ENCODE peak calls at places on chromosomes 3 and 15, in nine cellular contexts. S is astrocyte, W is tibial nerve, M is HFFc6, K is heart right ventricle, L is K562, H is brain microvascular endothelial cell, X is GM20000, N is cardiac fibroblast. D is an unnamed sample.

GRCh38 chr15:80207887-80208286 is 44.1 kb downstream of the CTXND1 start:
- DNase-seq in S (no peak), W (no peak), M (no peak), K (no peak), L (no peak), H (no peak), X (no peak), N (peak), D (peak)

GRCh38 chr3:52299815-52300611 is 12.4 kb downstream of the GLYCTK start:
- DNase-seq in S (peak), W (no peak), M (peak), K (peak), L (peak), H (peak), X (peak), N (peak), D (no peak)

GRCh38 chr15:60928210-60928609 is 300.9 kb downstream of the RORA start:
- DNase-seq in S (no peak), W (no peak), M (no peak), K (no peak), L (no peak), H (no peak), X (no peak), N (no peak), D (no peak)

GRCh38 chr15:65189102-65189740 is 4.1 kb upstream of the CLPX start:
- DNase-seq in S (peak), W (peak), M (peak), K (no peak), L (peak), H (peak), X (peak), N (peak), D (peak)

GRCh38 chr15:69035205-69035917 is 20.9 kb downstream of the NOX5 start:
- DNase-seq in S (no peak), W (no peak), M (peak), K (no peak), L (peak), H (no peak), X (peak), N (no peak), D (no peak)

GRCh38 chr3:120604784-120605183 is 8.6 kb downstream of the NDUFB4 start:
- DNase-seq in S (no peak), W (no peak), M (peak), K (no peak), L (no peak), H (no peak), X (no peak), N (no peak), D (no peak)

GRCh38 chr3:38154625-38155255 is 10.6 kb upstream of the OXSR1 start:
- DNase-seq in S (no peak), W (no peak), M (no peak), K (no peak), L (no peak), H (no peak), X (no peak), N (no peak), D (no peak)

GRCh38 chr15:58445861-58446260 is 14.1 kb downstream of the LIPC start:
- DNase-seq in S (no peak), W (no peak), M (no peak), K (no peak), L (no peak), H (no peak), X (no peak), N (no peak), D (no peak)

GRCh38 chr3:71103430-71103881 is 480.1 kb downstream of the FOXP1 start:
- DNase-seq in S (peak), W (peak), M (peak), K (peak), L (no peak), H (peak), X (no peak), N (peak), D (peak)

GRCh38 chr3:120435621-120436020 is 15.2 kb downstream of the FSTL1 start:
- DNase-seq in S (peak), W (no peak), M (peak), K (no peak), L (no peak), H (peak), X (no peak), N (peak), D (peak)

GRCh38 chr3:126537116-126537729 is 13.3 kb downstream of the CHST13 start:
- DNase-seq in S (no peak), W (no peak), M (no peak), K (no peak), L (no peak), H (no peak), X (no peak), N (no peak), D (no peak)

GRCh38 chr3:108118038-108118727 is 27.4 kb upstream of the CD47 start:
- DNase-seq in S (no peak), W (no peak), M (no peak), K (no peak), L (no peak), H (no peak), X (no peak), N (no peak), D (no peak)

GRCh38 chr3:134794950-134795775 is at the start of gene EPHB1:
- DNase-seq in S (peak), W (peak), M (peak), K (peak), L (peak), H (peak), X (peak), N (peak), D (peak)

GRCh38 chr15:53693729-53694533 is 65.5 kb downstream of the WDR72 start:
- DNase-seq in S (peak), W (no peak), M (no peak), K (peak), L (no peak), H (no peak), X (no peak), N (no peak), D (no peak)

GRCh38 chr3:55431041-55431440 is 56.1 kb downstream of the WNT5A start:
- DNase-seq in S (no peak), W (no peak), M (no peak), K (no peak), L (no peak), H (no peak), X (no peak), N (no peak), D (no peak)

GRCh38 chr15:77021803-77022381 is 27.0 kb downstream of the PSTPIP1 start:
- DNase-seq in S (peak), W (no peak), M (peak), K (no peak), L (no peak), H (peak), X (peak), N (peak), D (peak)

GRCh38 chr3:137099336-137099735 is 141.6 kb downstream of the IL20RB start:
- DNase-seq in S (no peak), W (no peak), M (no peak), K (no peak), L (no peak), H (no peak), X (no peak), N (no peak), D (no peak)

GRCh38 chr3:167289435-167289834 is 90.7 kb downstream of the ZBBX start:
- DNase-seq in S (no peak), W (no peak), M (no peak), K (no peak), L (no peak), H (no peak), X (no peak), N (no peak), D (no peak)

GRCh38 chr15:55420171-55420871 is 12.0 kb downstream of the PIERCE2 start:
- DNase-seq in S (no peak), W (no peak), M (no peak), K (no peak), L (no peak), H (no peak), X (no peak), N (no peak), D (no peak)

GRCh38 chr15:64527263-64527984 is 67.0 kb downstream of the ZNF609 start:
- DNase-seq in S (peak), W (no peak), M (peak), K (no peak), L (peak), H (peak), X (no peak), N (peak), D (peak)

GRCh38 chr3:13161021-13161759 is 88.0 kb upstream of the IQSEC1 start:
- DNase-seq in S (no peak), W (no peak), M (no peak), K (no peak), L (no peak), H (peak), X (no peak), N (no peak), D (no peak)

GRCh38 chr3:104245241-104245640 is 1121.5 kb upstream of the ALCAM start:
- DNase-seq in S (no peak), W (no peak), M (no peak), K (no peak), L (no peak), H (no peak), X (no peak), N (no peak), D (no peak)

GRCh38 chr3:20056727-20057611 is 16.7 kb downstream of the KAT2B start:
- DNase-seq in S (peak), W (no peak), M (peak), K (no peak), L (no peak), H (peak), X (peak), N (peak), D (peak)

GRCh38 chr3:10867384-10867783 is 51.4 kb downstream of the SLC6A11 start:
- DNase-seq in S (peak), W (no peak), M (peak), K (no peak), L (peak), H (peak), X (no peak), N (peak), D (no peak)

GRCh38 chr3:127324913-127325629 is 37.2 kb upstream of the PRR20G start:
- DNase-seq in S (no peak), W (no peak), M (no peak), K (no peak), L (no peak), H (no peak), X (no peak), N (no peak), D (no peak)

GRCh38 chr3:160370987-160371857 is 27.8 kb downstream of the IFT80 start:
- DNase-seq in S (no peak), W (no peak), M (no peak), K (no peak), L (no peak), H (no peak), X (no peak), N (no peak), D (no peak)

GRCh38 chr3:174191380-174191779 is 667.8 kb upstream of the NAALADL2 start:
- DNase-seq in S (no peak), W (no peak), M (no peak), K (no peak), L (no peak), H (no peak), X (no peak), N (no peak), D (no peak)

GRCh38 chr15:62877276-62877857 is 165.2 kb upstream of the TPM1 start:
- DNase-seq in S (no peak), W (no peak), M (no peak), K (no peak), L (no peak), H (no peak), X (no peak), N (no peak), D (no peak)

GRCh38 chr3:126859415-126860246 is 123.3 kb upstream of the PLXNA1 start:
- DNase-seq in S (no peak), W (no peak), M (no peak), K (no peak), L (no peak), H (no peak), X (no peak), N (no peak), D (no peak)

GRCh38 chr15:49620174-49620573 is 444 bp downstream of the FAM227B start:
- DNase-seq in S (peak), W (no peak), M (no peak), K (no peak), L (no peak), H (no peak), X (no peak), N (peak), D (peak)

GRCh38 chr3:24591661-24592555 is 97.3 kb upstream of the THRB start:
- DNase-seq in S (peak), W (no peak), M (peak), K (no peak), L (no peak), H (peak), X (no peak), N (peak), D (peak)

GRCh38 chr3:30188713-30189112 is 417.7 kb upstream of the TGFBR2 start:
- DNase-seq in S (peak), W (no peak), M (peak), K (no peak), L (no peak), H (peak), X (no peak), N (no peak), D (no peak)

GRCh38 chr15:79311901-79312553 is 1.1 kb downstream of the TMED3 start:
- DNase-seq in S (no peak), W (no peak), M (no peak), K (no peak), L (no peak), H (no peak), X (peak), N (no peak), D (peak)

GRCh38 chr3:134253475-134254231 is 3.0 kb upstream of the RYK start:
- DNase-seq in S (no peak), W (no peak), M (no peak), K (no peak), L (no peak), H (no peak), X (no peak), N (no peak), D (no peak)

GRCh38 chr3:40869013-40869412 is 330.3 kb upstream of the CTNNB1 start:
- DNase-seq in S (no peak), W (no peak), M (no peak), K (no peak), L (no peak), H (no peak), X (no peak), N (no peak), D (no peak)

GRCh38 chr3:8239718-8240698 is 261.6 kb upstream of the LMCD1 start:
- DNase-seq in S (peak), W (no peak), M (peak), K (no peak), L (peak), H (peak), X (peak), N (peak), D (peak)

GRCh38 chr3:165133188-165133899 is 55.0 kb upstream of the SI start:
- DNase-seq in S (no peak), W (no peak), M (no peak), K (no peak), L (no peak), H (no peak), X (no peak), N (no peak), D (no peak)

GRCh38 chr3:179819379-179819778 is 166.5 kb downstream of the USP13 start:
- DNase-seq in S (no peak), W (no peak), M (no peak), K (peak), L (no peak), H (no peak), X (no peak), N (peak), D (no peak)
- TF ChIP-seq CTCF in S (no peak), W (no peak), M (no peak), K (no peak), L (no peak), H (no peak), X (no peak), N (no peak), D (no peak)

DNA sequence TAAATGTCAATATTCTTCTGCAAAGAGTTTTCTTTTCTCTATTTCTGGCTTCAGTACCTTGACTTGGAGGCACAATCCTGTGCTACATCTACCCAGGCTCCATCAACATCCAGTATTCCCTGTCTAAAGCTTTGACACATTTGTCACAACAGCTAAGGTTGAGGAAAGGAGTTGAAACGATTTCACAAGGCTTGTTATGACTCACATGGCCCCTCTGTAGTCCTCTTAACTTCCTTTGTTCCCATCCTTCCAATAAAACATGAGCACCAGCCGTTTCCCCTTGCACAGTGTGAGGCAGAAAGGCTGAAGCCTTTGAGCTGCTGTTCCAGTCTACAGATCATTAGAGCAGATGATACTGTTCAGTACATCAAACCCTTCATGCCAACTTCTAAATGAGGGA is 163.0 kb upstream of the TMCO5A start:
- DNase-seq in S (peak), W (no peak), M (peak), K (no peak), L (no peak), H (no peak), X (no peak), N (peak), D (peak)
- TF ChIP-seq CTCF in S (no peak), W (no peak), M (no peak), K (no peak), L (no peak), H (no peak), X (no peak), N (no peak), D (no peak)

DNA sequence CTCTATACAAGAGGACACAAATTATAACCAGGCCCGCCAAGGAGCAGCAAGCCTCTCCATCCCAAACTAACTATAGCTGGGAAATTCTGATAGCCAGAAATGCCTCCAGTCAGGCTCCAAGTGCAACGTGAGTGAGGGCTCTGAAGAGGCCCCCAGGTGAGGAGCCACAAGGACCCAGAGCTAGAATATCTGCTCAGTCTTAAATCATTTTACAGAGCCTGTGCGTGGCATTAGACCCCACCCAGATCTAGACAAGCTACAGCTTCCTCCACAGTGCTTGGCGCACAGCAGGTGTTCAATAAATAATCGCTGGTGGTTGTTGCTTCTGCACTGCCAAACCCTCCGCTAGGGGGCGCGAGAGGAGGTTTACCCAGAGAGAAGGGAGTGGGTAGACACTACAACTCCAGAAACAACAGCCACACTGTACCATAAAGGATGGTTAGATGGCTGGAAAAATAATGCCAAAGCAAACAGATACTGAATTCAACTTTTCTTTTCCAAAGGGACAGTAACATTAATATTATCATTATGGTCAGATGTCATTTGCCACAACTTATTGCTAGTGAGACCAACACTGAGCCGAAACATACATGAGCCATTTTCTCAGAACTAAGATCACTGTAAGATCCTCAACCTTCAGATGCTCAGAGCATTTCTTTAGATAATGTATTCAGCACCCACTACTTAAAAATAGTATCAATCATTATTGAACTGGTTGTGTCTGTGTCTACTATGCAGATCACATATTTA is 44.5 kb downstream of the ZIC4 start:
- DNase-seq in S (no peak), W (peak), M (no peak), K (peak), L (peak), H (peak), X (peak), N (peak), D (no peak)
- TF ChIP-seq CTCF in S (peak), W (peak), M (peak), K (peak), L (peak), H (peak), X (peak), N (peak), D (peak)

GRCh38 chr15:48112242-48112641 is 8.5 kb upstream of the SLC24A5 start:
- DNase-seq in S (peak), W (no peak), M (peak), K (no peak), L (no peak), H (no peak), X (peak), N (peak), D (peak)
- TF ChIP-seq CTCF in S (peak), W (no peak), M (peak), K (peak), L (no peak), H (peak), X (peak), N (peak), D (peak)

DNA sequence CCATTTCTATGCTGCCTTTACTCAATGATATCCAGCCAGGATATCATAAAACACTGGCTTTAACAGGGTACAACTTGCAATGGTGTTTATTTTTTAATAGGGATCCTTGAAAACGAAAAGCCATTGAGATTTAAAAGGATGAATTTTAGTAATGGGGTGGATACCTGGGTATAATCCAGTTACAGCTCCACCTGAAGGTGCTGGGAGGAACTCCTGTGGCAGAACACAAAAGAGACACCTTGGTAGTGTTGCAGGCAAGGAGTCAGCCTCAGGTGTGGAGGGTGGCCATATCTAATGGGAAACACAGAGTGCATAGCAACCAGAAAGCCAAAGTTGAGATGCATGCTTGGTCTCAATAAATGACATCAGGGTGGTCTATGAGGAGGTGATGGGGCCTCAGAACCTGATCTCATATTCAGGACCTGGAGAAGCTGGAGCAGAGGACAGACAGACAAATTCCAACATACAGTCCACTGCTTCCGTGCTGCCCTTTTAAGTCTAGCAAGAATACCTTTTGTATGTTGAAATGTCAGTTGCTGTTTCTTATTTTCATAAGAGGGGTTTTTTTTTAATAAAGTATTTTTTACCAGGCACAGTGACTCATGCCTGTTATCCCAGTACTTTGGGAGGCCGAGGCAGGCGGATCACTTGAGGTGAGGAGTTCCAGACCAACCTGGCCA is 12.0 kb upstream of the PAQR9 start:
- DNase-seq in S (no peak), W (no peak), M (no peak), K (no peak), L (peak), H (no peak), X (no peak), N (no peak), D (no peak)
- TF ChIP-seq CTCF in S (no peak), W (no peak), M (peak), K (no peak), L (peak), H (peak), X (no peak), N (no peak), D (no peak)

GRCh38 chr3:4584537-4585249 is 91.5 kb downstream of the ITPR1 start:
- DNase-seq in S (no peak), W (no peak), M (no peak), K (no peak), L (no peak), H (peak), X (peak), N (peak), D (no peak)
- TF ChIP-seq CTCF in S (no peak), W (no peak), M (no peak), K (peak), L (no peak), H (peak), X (no peak), N (no peak), D (no peak)

GRCh38 chr3:50342818-50343633 is 2.4 kb upstream of the RASSF1 start:
- DNase-seq in S (no peak), W (no peak), M (no peak), K (no peak), L (no peak), H (no peak), X (no peak), N (no peak), D (no peak)
- TF ChIP-seq CTCF in S (no peak), W (no peak), M (peak), K (no peak), L (peak), H (peak), X (no peak), N (no peak), D (peak)

GRCh38 chr3:53842436-53843194 is 3.6 kb downstream of the CHDH start:
- DNase-seq in S (peak), W (peak), M (no peak), K (no peak), L (no peak), H (peak), X (no peak), N (peak), D (peak)
- TF ChIP-seq CTCF in S (peak), W (peak), M (no peak), K (no peak), L (no peak), H (peak), X (no peak), N (no peak), D (no peak)

DNA sequence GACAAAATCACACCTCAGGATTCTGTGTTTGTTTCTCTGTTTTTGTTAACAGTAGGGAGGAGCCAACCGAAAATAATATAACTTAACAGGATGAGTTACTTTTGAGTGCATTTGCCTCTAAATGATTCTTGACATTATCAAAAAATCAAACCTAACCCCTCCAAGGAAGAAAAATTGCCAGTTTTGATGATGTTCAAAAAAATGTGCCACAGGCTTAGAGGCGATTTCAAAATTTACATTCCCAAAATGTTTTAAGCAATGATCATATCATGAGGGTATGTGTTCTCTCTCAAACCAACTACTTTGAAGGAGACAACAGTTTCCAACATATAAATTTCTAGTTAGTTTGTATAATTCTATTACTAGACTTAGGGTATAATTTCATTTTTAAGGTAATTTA is 6.7 kb downstream of the VGLL3 start:
- DNase-seq in S (peak), W (no peak), M (peak), K (no peak), L (no peak), H (no peak), X (no peak), N (peak), D (no peak)
- TF ChIP-seq CTCF in S (no peak), W (no peak), M (no peak), K (no peak), L (no peak), H (no peak), X (no peak), N (no peak), D (no peak)

D was measured in foreskin fibroblast.